ENCODE peak calls at places on chromosomes 7 and 10, in ten cellular contexts. H is substantia nigra; D is AG04449; O is sciatic nerve; Q is activated CD4-positive, CD25-positive, alpha-beta regulatory T cell; F is fibroblast of the aortic adventitia; T is stimulated activated CD4-positive, alpha-beta T cell treated with anti-CD3 and anti-CD28 coated beads, Interleukin-2, amount 100 ng/mL, for 4 hours; L is iris pigment epithelial cell; A is NCI-H345; S is germinal center. M is an unnamed sample.

GRCh38 chr10:5776881-5777197 is 36.4 kb downstream of the GDI2 start:
- DNase-seq in H (no peak), D (no peak), O (no peak), Q (no peak), F (peak; percentile 85), T (no peak), L (peak; percentile 77), A (no peak), S (no peak), M (no peak)

GRCh38 chr10:71241899-71242620 is 29.7 kb downstream of the UNC5B start:
- DNase-seq in H (no peak), D (no peak), O (no peak), Q (no peak), F (no peak), T (no peak), L (no peak), A (no peak), S (no peak), M (no peak)

GRCh38 chr10:120262857-120263547 is 194.0 kb upstream of the PLPP4 start:
- DNase-seq in H (no peak), D (no peak), O (no peak), Q (no peak), F (no peak), T (no peak), L (peak; percentile 36), A (no peak), S (no peak), M (no peak)

GRCh38 chr7:123655614-123656013 is at the start of gene LMOD2:
- DNase-seq in H (no peak), D (no peak), O (no peak), Q (no peak), F (no peak), T (no peak), L (no peak), A (no peak), S (no peak), M (no peak)

GRCh38 chr10:103736763-103737162 is 118.6 kb downstream of the SH3PXD2A start:
- DNase-seq in H (no peak), D (no peak), O (no peak), Q (no peak), F (no peak), T (no peak), L (peak; percentile 46), A (no peak), S (peak; percentile 57), M (no peak)

GRCh38 chr7:36591643-36592042 is 132.7 kb downstream of the AOAH start:
- DNase-seq in H (no peak), D (no peak), O (no peak), Q (no peak), F (no peak), T (no peak), L (no peak), A (no peak), S (no peak), M (no peak)

GRCh38 chr7:1639071-1639470 is 31.0 kb upstream of the ELFN1 start:
- DNase-seq in H (no peak), D (no peak), O (no peak), Q (no peak), F (no peak), T (no peak), L (no peak), A (no peak), S (no peak), M (no peak)

GRCh38 chr10:8053446-8054242 is 844 bp upstream of the GATA3 start:
- DNase-seq in H (peak; percentile 54), D (no peak), O (peak; percentile 79), Q (peak; percentile 93), F (peak; percentile 68), T (peak; percentile 94), L (peak; percentile 68), A (no peak), S (peak; percentile 97), M (peak; percentile 89)

GRCh38 chr10:117950408-117950807 is 96.3 kb downstream of the RAB11FIP2 start:
- DNase-seq in H (no peak), D (no peak), O (no peak), Q (no peak), F (no peak), T (no peak), L (no peak), A (peak; percentile 42), S (no peak), M (no peak)

GRCh38 chr7:95531605-95532004 is 45.9 kb downstream of the ASB4 start:
- DNase-seq in H (no peak), D (no peak), O (no peak), Q (no peak), F (no peak), T (no peak), L (no peak), A (no peak), S (no peak), M (no peak)

GRCh38 chr7:48083114-48083830 is 5.8 kb upstream of the UPP1 start:
- DNase-seq in H (no peak), D (no peak), O (no peak), Q (no peak), F (peak; percentile 97), T (no peak), L (peak; percentile 42), A (no peak), S (no peak), M (no peak)

GRCh38 chr7:28409716-28410627 is 2.3 kb upstream of the CREB5 start:
- DNase-seq in H (no peak), D (no peak), O (peak; percentile 70), Q (no peak), F (peak; percentile 41), T (no peak), L (peak; percentile 46), A (peak; percentile 13), S (peak; percentile 15), M (peak; percentile 17)

GRCh38 chr7:131909151-131909768 is 352.8 kb upstream of the PODXL start:
- DNase-seq in H (no peak), D (no peak), O (no peak), Q (no peak), F (no peak), T (no peak), L (no peak), A (no peak), S (no peak), M (no peak)

GRCh38 chr7:87876759-87877234 is 504 bp downstream of the DBF4 start:
- DNase-seq in H (peak; percentile 2), D (no peak), O (peak; percentile 70), Q (peak; percentile 10), F (peak; percentile 56), T (peak; percentile 20), L (peak; percentile 74), A (peak; percentile 58), S (peak; percentile 47), M (no peak)

GRCh38 chr7:38211940-38212339 is 33.9 kb downstream of the STARD3NL start:
- DNase-seq in H (no peak), D (no peak), O (no peak), Q (no peak), F (peak; percentile 64), T (no peak), L (no peak), A (no peak), S (no peak), M (no peak)

GRCh38 chr10:60894816-60895215 is 49.2 kb downstream of the RHOBTB1 start:
- DNase-seq in H (no peak), D (no peak), O (no peak), Q (no peak), F (no peak), T (no peak), L (no peak), A (no peak), S (no peak), M (no peak)

GRCh38 chr10:129870926-129871660 is 93.0 kb downstream of the EBF3 start:
- DNase-seq in H (no peak), D (no peak), O (no peak), Q (no peak), F (no peak), T (no peak), L (no peak), A (peak; percentile 82), S (no peak), M (no peak)

GRCh38 chr10:119703903-119704508 is 21.8 kb upstream of the INPP5F start:
- DNase-seq in H (no peak), D (no peak), O (no peak), Q (no peak), F (no peak), T (no peak), L (no peak), A (no peak), S (no peak), M (no peak)

GRCh38 chr7:41847171-41847570 is 144.3 kb upstream of the INHBA start:
- DNase-seq in H (no peak), D (no peak), O (no peak), Q (no peak), F (no peak), T (no peak), L (peak; percentile 50), A (no peak), S (no peak), M (no peak)

GRCh38 chr10:133062635-133063034 is 25.1 kb upstream of the ADGRA1 start:
- DNase-seq in H (no peak), D (no peak), O (no peak), Q (no peak), F (no peak), T (no peak), L (no peak), A (no peak), S (no peak), M (no peak)

GRCh38 chr7:151819826-151820225 is 57.1 kb downstream of the PRKAG2 start:
- DNase-seq in H (no peak), D (no peak), O (no peak), Q (no peak), F (no peak), T (no peak), L (no peak), A (no peak), S (no peak), M (no peak)

GRCh38 chr7:104275900-104276299 is 52.5 kb upstream of the LHFPL3 start:
- DNase-seq in H (no peak), D (no peak), O (no peak), Q (no peak), F (no peak), T (no peak), L (peak; percentile 25), A (no peak), S (no peak), M (no peak)

GRCh38 chr10:124351481-124352220 is 67.1 kb downstream of the OAT start:
- DNase-seq in H (no peak), D (no peak), O (no peak), Q (no peak), F (no peak), T (no peak), L (no peak), A (no peak), S (no peak), M (no peak)

GRCh38 chr10:60426425-60426824 is 36.8 kb upstream of the ANK3 start:
- DNase-seq in H (no peak), D (peak; percentile 72), O (no peak), Q (no peak), F (peak; percentile 96), T (no peak), L (peak; percentile 95), A (no peak), S (no peak), M (no peak)

GRCh38 chr10:21304198-21304597 is 221.3 kb downstream of the SKIDA1 start:
- DNase-seq in H (no peak), D (no peak), O (no peak), Q (no peak), F (peak; percentile 41), T (no peak), L (peak; percentile 73), A (no peak), S (no peak), M (no peak)

GRCh38 chr7:28179081-28180030 is 1.2 kb downstream of the JAZF1 start:
- DNase-seq in H (peak; percentile 35), D (no peak), O (peak; percentile 81), Q (peak; percentile 68), F (no peak), T (peak; percentile 60), L (peak; percentile 66), A (peak; percentile 65), S (peak; percentile 86), M (peak; percentile 63)

GRCh38 chr7:134289423-134289822 is 27.3 kb downstream of the SLC35B4 start:
- DNase-seq in H (no peak), D (no peak), O (no peak), Q (no peak), F (peak; percentile 55), T (no peak), L (no peak), A (no peak), S (no peak), M (no peak)

GRCh38 chr10:100303724-100304319 is 17.3 kb upstream of the BLOC1S2 start:
- DNase-seq in H (no peak), D (no peak), O (no peak), Q (no peak), F (peak; percentile 51), T (no peak), L (peak; percentile 42), A (peak; percentile 36), S (peak; percentile 36), M (peak; percentile 5)

M was measured in naive thymus-derived CD8-positive, alpha-beta T cell.